ENCODE peak calls at places on chromosomes 6 and 20, in six cellular contexts. One of them, this sample, is unnamed.

GRCh38 chr20:63312690-63313348 is 19.8 kb downstream of the COL20A1 start:
- DNase-seq in stomach: no peak
- DNase-seq in spleen: peak
- DNase-seq in transverse colon: no peak
- DNase-seq in body of pancreas: no peak
- DNase-seq in esophagus squamous epithelium: no peak
- DNase-seq in this sample: peak

GRCh38 chr6:90286884-90287488 is 9.7 kb downstream of the BACH2 start:
- DNase-seq in body of pancreas: peak
- DNase-seq in spleen: no peak
- DNase-seq in esophagus squamous epithelium: no peak
- DNase-seq in stomach: peak
- DNase-seq in transverse colon: peak
- DNase-seq in this sample: no peak

GRCh38 chr6:140001851-140002301 is 627.4 kb upstream of the CITED2 start:
- DNase-seq in esophagus squamous epithelium: no peak
- DNase-seq in spleen: no peak
- DNase-seq in stomach: no peak
- DNase-seq in transverse colon: no peak
- DNase-seq in body of pancreas: no peak
- DNase-seq in this sample: no peak

GRCh38 chr6:118371955-118372354 is 176.1 kb upstream of the PLN start:
- DNase-seq in transverse colon: no peak
- DNase-seq in stomach: no peak
- DNase-seq in esophagus squamous epithelium: no peak
- DNase-seq in spleen: no peak
- DNase-seq in body of pancreas: no peak
- DNase-seq in this sample: no peak

GRCh38 chr20:46501337-46501942 is 11.9 kb downstream of the ZNF334 start:
- DNase-seq in esophagus squamous epithelium: no peak
- DNase-seq in spleen: no peak
- DNase-seq in body of pancreas: no peak
- DNase-seq in transverse colon: no peak
- DNase-seq in stomach: no peak
- DNase-seq in this sample: no peak

GRCh38 chr6:83985308-83985713 is 48.3 kb upstream of the MRAP2 start:
- DNase-seq in spleen: no peak
- DNase-seq in body of pancreas: no peak
- DNase-seq in stomach: no peak
- DNase-seq in esophagus squamous epithelium: no peak
- DNase-seq in transverse colon: no peak
- DNase-seq in this sample: no peak

GRCh38 chr6:138647006-138647405 is 126.6 kb upstream of the CCDC28A start:
- DNase-seq in transverse colon: no peak
- DNase-seq in esophagus squamous epithelium: no peak
- DNase-seq in spleen: no peak
- DNase-seq in body of pancreas: no peak
- DNase-seq in stomach: no peak
- DNase-seq in this sample: no peak

GRCh38 chr6:144264270-144265060 is 20.7 kb upstream of the UTRN start:
- DNase-seq in transverse colon: no peak
- DNase-seq in stomach: no peak
- DNase-seq in spleen: no peak
- DNase-seq in esophagus squamous epithelium: no peak
- DNase-seq in body of pancreas: peak
- DNase-seq in this sample: peak

GRCh38 chr6:144714031-144714732 is 429.0 kb downstream of the UTRN start:
- DNase-seq in esophagus squamous epithelium: no peak
- DNase-seq in body of pancreas: no peak
- DNase-seq in stomach: no peak
- DNase-seq in transverse colon: no peak
- DNase-seq in spleen: no peak
- DNase-seq in this sample: no peak

GRCh38 chr6:34260576-34261267 is 11.9 kb upstream of the SMIM29 start:
- DNase-seq in transverse colon: no peak
- DNase-seq in body of pancreas: no peak
- DNase-seq in esophagus squamous epithelium: no peak
- DNase-seq in stomach: no peak
- DNase-seq in spleen: peak
- DNase-seq in this sample: no peak

GRCh38 chr6:152098683-152099082 is 291.2 kb downstream of the ESR1 start:
- DNase-seq in esophagus squamous epithelium: no peak
- DNase-seq in stomach: no peak
- DNase-seq in spleen: no peak
- DNase-seq in body of pancreas: no peak
- DNase-seq in transverse colon: no peak
- DNase-seq in this sample: no peak

GRCh38 chr6:16723833-16724232 is 37.4 kb downstream of the ATXN1 start:
- DNase-seq in body of pancreas: peak
- DNase-seq in spleen: no peak
- DNase-seq in esophagus squamous epithelium: no peak
- DNase-seq in stomach: no peak
- DNase-seq in transverse colon: no peak
- DNase-seq in this sample: no peak

GRCh38 chr6:4133941-4134838 is 1.2 kb downstream of the ECI2 start:
- DNase-seq in body of pancreas: peak
- DNase-seq in transverse colon: peak
- DNase-seq in stomach: peak
- DNase-seq in esophagus squamous epithelium: no peak
- DNase-seq in spleen: peak
- DNase-seq in this sample: peak

GRCh38 chr6:36956111-36956820 is 1.7 kb downstream of the PI16 start:
- DNase-seq in transverse colon: no peak
- DNase-seq in esophagus squamous epithelium: no peak
- DNase-seq in body of pancreas: no peak
- DNase-seq in spleen: peak
- DNase-seq in stomach: peak
- DNase-seq in this sample: no peak

GRCh38 chr6:6270948-6271347 is 49.5 kb downstream of the F13A1 start:
- DNase-seq in transverse colon: no peak
- DNase-seq in body of pancreas: no peak
- DNase-seq in esophagus squamous epithelium: no peak
- DNase-seq in spleen: no peak
- DNase-seq in stomach: no peak
- DNase-seq in this sample: no peak

DNA sequence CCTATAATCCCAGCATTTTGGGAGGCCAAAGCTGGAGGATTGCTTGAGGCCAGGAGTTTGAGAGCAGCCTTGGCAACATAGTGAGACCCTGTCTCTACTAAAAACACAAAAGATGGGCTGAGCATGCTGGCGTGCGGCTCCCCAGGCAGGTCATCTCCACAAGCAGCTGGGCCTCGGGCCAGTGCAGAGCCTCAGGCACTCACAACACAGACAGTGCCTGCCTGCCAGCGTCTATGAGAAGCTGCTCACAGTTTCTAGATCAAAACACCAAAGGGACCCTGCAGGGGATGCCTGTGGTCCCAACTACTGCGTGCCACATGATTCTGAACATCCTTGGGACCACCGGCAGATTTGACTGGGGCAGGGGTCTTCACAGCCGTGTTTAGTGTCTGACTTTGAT is 59.4 kb downstream of the GINS1 start:
- DNase-seq in stomach: no peak
- DNase-seq in spleen: peak
- DNase-seq in esophagus squamous epithelium: no peak
- DNase-seq in body of pancreas: no peak
- DNase-seq in transverse colon: no peak
- DNase-seq in this sample: no peak
- TF ChIP-seq POLR2A in stomach: no peak
- TF ChIP-seq POLR2A in spleen: no peak
- TF ChIP-seq POLR2A in esophagus squamous epithelium: no peak
- TF ChIP-seq POLR2A in body of pancreas: no peak
- TF ChIP-seq POLR2A in transverse colon: no peak
- TF ChIP-seq POLR2A in this sample: no peak

DNA sequence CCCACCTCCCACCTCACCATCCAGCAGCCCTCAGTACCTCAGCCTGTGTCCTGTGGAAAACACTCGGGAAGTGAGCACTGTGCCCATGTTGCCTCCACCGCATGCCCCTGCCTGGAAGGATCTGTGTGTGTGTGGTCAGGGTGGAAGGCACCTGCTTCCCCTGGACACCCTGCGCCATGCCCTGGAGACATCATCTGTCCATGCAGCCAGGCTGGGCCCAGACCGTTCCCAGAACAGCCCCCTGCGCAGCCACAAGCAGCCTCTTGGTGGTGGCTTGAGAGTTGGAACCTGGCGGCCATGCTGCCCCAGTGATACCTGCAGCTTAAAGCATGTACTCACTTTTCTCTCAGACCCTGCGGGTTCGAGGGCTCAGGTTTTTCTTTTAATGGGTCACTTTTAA is 34.9 kb upstream of the SLC22A1 start:
- DNase-seq in spleen: no peak
- DNase-seq in transverse colon: no peak
- DNase-seq in body of pancreas: no peak
- DNase-seq in stomach: no peak
- DNase-seq in esophagus squamous epithelium: no peak
- DNase-seq in this sample: no peak
- TF ChIP-seq POLR2A in spleen: no peak
- TF ChIP-seq POLR2A in transverse colon: no peak
- TF ChIP-seq POLR2A in body of pancreas: no peak
- TF ChIP-seq POLR2A in stomach: no peak
- TF ChIP-seq POLR2A in esophagus squamous epithelium: no peak
- TF ChIP-seq POLR2A in this sample: no peak

DNA sequence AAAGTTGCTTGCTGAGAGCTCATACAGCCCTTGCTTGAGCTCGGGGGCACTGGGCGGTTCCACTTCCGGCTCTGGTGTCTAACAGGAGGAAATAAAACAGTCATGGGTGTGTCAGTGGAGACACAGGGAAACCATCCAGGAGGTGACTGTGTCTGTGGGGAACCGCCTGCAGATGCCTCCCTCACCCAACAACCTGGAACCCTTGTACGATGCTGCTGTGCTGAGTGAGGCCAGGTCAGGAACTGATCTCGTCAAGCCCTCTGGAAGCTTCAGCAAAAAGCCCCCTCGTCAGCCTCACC is 15.5 kb downstream of the TXNDC5 start:
- DNase-seq in stomach: no peak
- DNase-seq in transverse colon: peak
- DNase-seq in spleen: peak
- DNase-seq in body of pancreas: no peak
- DNase-seq in esophagus squamous epithelium: no peak
- DNase-seq in this sample: no peak
- TF ChIP-seq POLR2A in stomach: no peak
- TF ChIP-seq POLR2A in transverse colon: no peak
- TF ChIP-seq POLR2A in spleen: no peak
- TF ChIP-seq POLR2A in body of pancreas: no peak
- TF ChIP-seq POLR2A in esophagus squamous epithelium: no peak
- TF ChIP-seq POLR2A in this sample: no peak

GRCh38 chr6:158642097-158642601 is 2.4 kb downstream of the DYNLT1 start:
- DNase-seq in esophagus squamous epithelium: no peak
- DNase-seq in spleen: no peak
- DNase-seq in transverse colon: no peak
- DNase-seq in stomach: peak
- DNase-seq in body of pancreas: no peak
- DNase-seq in this sample: peak
- TF ChIP-seq POLR2A in esophagus squamous epithelium: no peak
- TF ChIP-seq POLR2A in spleen: no peak
- TF ChIP-seq POLR2A in transverse colon: no peak
- TF ChIP-seq POLR2A in stomach: no peak
- TF ChIP-seq POLR2A in body of pancreas: no peak
- TF ChIP-seq POLR2A in this sample: no peak

DNA sequence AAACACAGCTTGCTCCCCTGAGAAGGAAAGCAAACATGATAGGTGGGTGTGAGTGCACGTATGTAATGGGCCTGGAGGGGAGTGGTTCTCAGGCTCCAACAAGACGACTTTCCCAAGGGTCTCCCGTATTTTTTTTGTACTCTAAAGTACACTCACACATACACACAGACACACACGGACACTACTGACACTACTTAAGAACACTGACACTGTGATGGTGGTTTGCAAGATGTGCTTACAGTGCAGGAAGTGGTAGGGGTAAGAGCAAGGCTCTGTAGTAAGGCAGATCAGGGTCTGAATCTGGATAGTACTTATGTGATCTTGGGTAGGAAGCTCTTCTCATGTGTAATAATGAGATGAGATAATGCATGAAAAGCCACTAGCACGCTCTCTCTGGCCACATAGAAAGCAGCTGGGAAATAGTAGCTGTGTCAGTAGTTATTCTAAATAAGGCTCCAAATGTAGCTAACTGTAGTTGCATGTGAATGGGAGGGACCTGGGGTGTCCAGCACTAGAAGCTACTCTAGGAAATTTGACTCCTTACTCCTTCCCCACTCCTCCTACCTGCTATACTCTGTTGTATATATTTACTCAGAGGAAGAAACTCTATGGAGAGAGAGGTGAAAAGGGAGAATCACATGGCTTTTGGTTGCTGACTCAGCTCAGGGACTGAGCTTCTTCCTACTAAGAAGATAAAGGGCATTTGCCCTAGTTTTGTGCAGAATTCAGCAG is 8.4 kb upstream of the ZBTB24 start:
- DNase-seq in stomach: no peak
- DNase-seq in body of pancreas: no peak
- DNase-seq in spleen: no peak
- DNase-seq in transverse colon: no peak
- DNase-seq in esophagus squamous epithelium: no peak
- DNase-seq in this sample: no peak
- TF ChIP-seq POLR2A in stomach: no peak
- TF ChIP-seq POLR2A in body of pancreas: no peak
- TF ChIP-seq POLR2A in spleen: no peak
- TF ChIP-seq POLR2A in transverse colon: no peak
- TF ChIP-seq POLR2A in esophagus squamous epithelium: no peak
- TF ChIP-seq POLR2A in this sample: no peak

DNA sequence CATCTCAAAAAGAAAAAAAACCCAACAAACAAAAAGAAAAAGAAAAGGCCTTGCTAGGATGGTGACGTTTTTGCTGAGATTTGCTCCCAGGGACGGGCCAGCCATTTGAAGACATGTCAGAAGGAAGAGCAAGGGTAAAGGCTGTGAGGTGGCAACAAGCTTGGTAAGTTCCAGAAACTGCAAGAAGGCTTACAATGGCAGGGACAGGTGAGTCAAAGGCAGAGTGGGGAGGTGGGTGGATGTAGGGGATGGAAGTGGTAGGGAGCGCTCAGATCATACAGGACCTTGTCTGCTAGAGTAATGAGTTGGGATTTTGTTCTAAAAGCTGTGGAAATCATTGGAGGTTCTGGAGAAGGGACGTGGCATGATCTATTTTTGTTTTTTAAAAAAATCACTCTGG is 4.3 kb downstream of the KIF3B start:
- DNase-seq in esophagus squamous epithelium: no peak
- DNase-seq in body of pancreas: no peak
- DNase-seq in spleen: no peak
- DNase-seq in stomach: no peak
- DNase-seq in transverse colon: no peak
- DNase-seq in this sample: no peak
- TF ChIP-seq POLR2A in esophagus squamous epithelium: no peak
- TF ChIP-seq POLR2A in body of pancreas: no peak
- TF ChIP-seq POLR2A in spleen: no peak
- TF ChIP-seq POLR2A in stomach: no peak
- TF ChIP-seq POLR2A in transverse colon: no peak
- TF ChIP-seq POLR2A in this sample: no peak

This sample was measured in heart left ventricle.